ENCODE peak calls at places on chromosomes 7 and 10, in six cellular contexts. One of them, this sample, is unnamed.

GRCh38 chr7:132430863-132431822 is 145.1 kb downstream of the PLXNA4 start:
- DNase-seq in stimulated activated naive B cell treated with anti-CD40 and anti-IgM and Interleukin-4, amounts not matched to agents 10 μg/mL and 1 μg/mL and 100 μg/mL, for 72 hours: no peak
- DNase-seq in stimulated activated CD4-positive, alpha-beta T cell treated with anti-CD3 and anti-CD28 coated beads, Interleukin-15, amount 100 ng/mL, for 1 hour: no peak
- DNase-seq in NCI-H2171 treated with DMSO at 0.1 percent for 48 hours: no peak
- DNase-seq in anterior cingulate cortex: no peak
- DNase-seq in ascending aorta: peak; percentile 89
- DNase-seq in this sample: peak; percentile 90

GRCh38 chr7:115662676-115663075 is 367.9 kb downstream of the TFEC start:
- DNase-seq in ascending aorta: no peak
- DNase-seq in anterior cingulate cortex: no peak
- DNase-seq in stimulated activated CD4-positive, alpha-beta T cell treated with anti-CD3 and anti-CD28 coated beads, Interleukin-15, amount 100 ng/mL, for 1 hour: no peak
- DNase-seq in stimulated activated naive B cell treated with anti-CD40 and anti-IgM and Interleukin-4, amounts not matched to agents 10 μg/mL and 1 μg/mL and 100 μg/mL, for 72 hours: no peak
- DNase-seq in NCI-H2171 treated with DMSO at 0.1 percent for 48 hours: no peak
- DNase-seq in this sample: no peak

GRCh38 chr7:150356265-150356897 is 12.2 kb upstream of the REPIN1 start:
- DNase-seq in stimulated activated CD4-positive, alpha-beta T cell treated with anti-CD3 and anti-CD28 coated beads, Interleukin-15, amount 100 ng/mL, for 1 hour: no peak
- DNase-seq in ascending aorta: no peak
- DNase-seq in stimulated activated naive B cell treated with anti-CD40 and anti-IgM and Interleukin-4, amounts not matched to agents 10 μg/mL and 1 μg/mL and 100 μg/mL, for 72 hours: no peak
- DNase-seq in NCI-H2171 treated with DMSO at 0.1 percent for 48 hours: peak; percentile 39
- DNase-seq in anterior cingulate cortex: no peak
- DNase-seq in this sample: peak; percentile 45

GRCh38 chr7:38681882-38682281 is 50.7 kb upstream of the AMPH start:
- DNase-seq in anterior cingulate cortex: no peak
- DNase-seq in ascending aorta: no peak
- DNase-seq in NCI-H2171 treated with DMSO at 0.1 percent for 48 hours: peak; percentile 96
- DNase-seq in stimulated activated naive B cell treated with anti-CD40 and anti-IgM and Interleukin-4, amounts not matched to agents 10 μg/mL and 1 μg/mL and 100 μg/mL, for 72 hours: no peak
- DNase-seq in stimulated activated CD4-positive, alpha-beta T cell treated with anti-CD3 and anti-CD28 coated beads, Interleukin-15, amount 100 ng/mL, for 1 hour: no peak
- DNase-seq in this sample: no peak

GRCh38 chr7:93374345-93374940 is 142.3 kb downstream of the VPS50 start:
- DNase-seq in ascending aorta: no peak
- DNase-seq in stimulated activated naive B cell treated with anti-CD40 and anti-IgM and Interleukin-4, amounts not matched to agents 10 μg/mL and 1 μg/mL and 100 μg/mL, for 72 hours: no peak
- DNase-seq in anterior cingulate cortex: no peak
- DNase-seq in stimulated activated CD4-positive, alpha-beta T cell treated with anti-CD3 and anti-CD28 coated beads, Interleukin-15, amount 100 ng/mL, for 1 hour: no peak
- DNase-seq in NCI-H2171 treated with DMSO at 0.1 percent for 48 hours: peak; percentile 19
- DNase-seq in this sample: no peak

GRCh38 chr10:28991326-28991725 is 297.5 kb upstream of the LYZL1 start:
- DNase-seq in stimulated activated CD4-positive, alpha-beta T cell treated with anti-CD3 and anti-CD28 coated beads, Interleukin-15, amount 100 ng/mL, for 1 hour: no peak
- DNase-seq in stimulated activated naive B cell treated with anti-CD40 and anti-IgM and Interleukin-4, amounts not matched to agents 10 μg/mL and 1 μg/mL and 100 μg/mL, for 72 hours: no peak
- DNase-seq in ascending aorta: peak; percentile 90
- DNase-seq in anterior cingulate cortex: no peak
- DNase-seq in NCI-H2171 treated with DMSO at 0.1 percent for 48 hours: no peak
- DNase-seq in this sample: no peak

GRCh38 chr10:127349737-127350136 is 153.3 kb upstream of the INSYN2A start:
- DNase-seq in stimulated activated naive B cell treated with anti-CD40 and anti-IgM and Interleukin-4, amounts not matched to agents 10 μg/mL and 1 μg/mL and 100 μg/mL, for 72 hours: no peak
- DNase-seq in anterior cingulate cortex: no peak
- DNase-seq in stimulated activated CD4-positive, alpha-beta T cell treated with anti-CD3 and anti-CD28 coated beads, Interleukin-15, amount 100 ng/mL, for 1 hour: no peak
- DNase-seq in ascending aorta: no peak
- DNase-seq in NCI-H2171 treated with DMSO at 0.1 percent for 48 hours: no peak
- DNase-seq in this sample: no peak

GRCh38 chr7:7911339-7911738 is 57.3 kb upstream of the GLCCI1 start:
- DNase-seq in stimulated activated CD4-positive, alpha-beta T cell treated with anti-CD3 and anti-CD28 coated beads, Interleukin-15, amount 100 ng/mL, for 1 hour: no peak
- DNase-seq in ascending aorta: no peak
- DNase-seq in anterior cingulate cortex: no peak
- DNase-seq in stimulated activated naive B cell treated with anti-CD40 and anti-IgM and Interleukin-4, amounts not matched to agents 10 μg/mL and 1 μg/mL and 100 μg/mL, for 72 hours: no peak
- DNase-seq in NCI-H2171 treated with DMSO at 0.1 percent for 48 hours: no peak
- DNase-seq in this sample: no peak

GRCh38 chr7:130865408-130866236 is 131.6 kb upstream of the KLF14 start:
- DNase-seq in stimulated activated naive B cell treated with anti-CD40 and anti-IgM and Interleukin-4, amounts not matched to agents 10 μg/mL and 1 μg/mL and 100 μg/mL, for 72 hours: no peak
- DNase-seq in anterior cingulate cortex: no peak
- DNase-seq in NCI-H2171 treated with DMSO at 0.1 percent for 48 hours: no peak
- DNase-seq in stimulated activated CD4-positive, alpha-beta T cell treated with anti-CD3 and anti-CD28 coated beads, Interleukin-15, amount 100 ng/mL, for 1 hour: no peak
- DNase-seq in ascending aorta: no peak
- DNase-seq in this sample: peak; percentile 48

GRCh38 chr7:121027761-121028681 is 39.5 kb downstream of the CPED1 start:
- DNase-seq in stimulated activated CD4-positive, alpha-beta T cell treated with anti-CD3 and anti-CD28 coated beads, Interleukin-15, amount 100 ng/mL, for 1 hour: no peak
- DNase-seq in stimulated activated naive B cell treated with anti-CD40 and anti-IgM and Interleukin-4, amounts not matched to agents 10 μg/mL and 1 μg/mL and 100 μg/mL, for 72 hours: no peak
- DNase-seq in anterior cingulate cortex: no peak
- DNase-seq in NCI-H2171 treated with DMSO at 0.1 percent for 48 hours: no peak
- DNase-seq in ascending aorta: no peak
- DNase-seq in this sample: no peak

GRCh38 chr10:129105266-129105665 is 361.8 kb upstream of the MGMT start:
- DNase-seq in NCI-H2171 treated with DMSO at 0.1 percent for 48 hours: no peak
- DNase-seq in anterior cingulate cortex: no peak
- DNase-seq in ascending aorta: no peak
- DNase-seq in stimulated activated naive B cell treated with anti-CD40 and anti-IgM and Interleukin-4, amounts not matched to agents 10 μg/mL and 1 μg/mL and 100 μg/mL, for 72 hours: no peak
- DNase-seq in stimulated activated CD4-positive, alpha-beta T cell treated with anti-CD3 and anti-CD28 coated beads, Interleukin-15, amount 100 ng/mL, for 1 hour: no peak
- DNase-seq in this sample: no peak

GRCh38 chr10:126910798-126911197 is 5.6 kb downstream of the DOCK1 start:
- DNase-seq in anterior cingulate cortex: no peak
- DNase-seq in stimulated activated naive B cell treated with anti-CD40 and anti-IgM and Interleukin-4, amounts not matched to agents 10 μg/mL and 1 μg/mL and 100 μg/mL, for 72 hours: no peak
- DNase-seq in stimulated activated CD4-positive, alpha-beta T cell treated with anti-CD3 and anti-CD28 coated beads, Interleukin-15, amount 100 ng/mL, for 1 hour: no peak
- DNase-seq in ascending aorta: no peak
- DNase-seq in NCI-H2171 treated with DMSO at 0.1 percent for 48 hours: no peak
- DNase-seq in this sample: no peak

This sample was measured in activated CD8-positive, alpha-beta T cell treated with anti-CD3 and anti-CD28 coated beads, Interleukin-2, amount 10 ng/mL, durations not matched to agents 7 days and 5 days.